ENCODE peak calls at places on chromosomes 5 and 9, in ten cellular contexts. D is kidney glomerular epithelial cell; Q is endothelial cell; C is NCI-H460; K is bronchial epithelial cell; I is stimulated activated CD4-positive, alpha-beta T cell treated with anti-CD3 and anti-CD28 coated beads, Interleukin-1b, Interleukin-23, amount 100 ng/mL, for 4 hours; H is OCI-M1; A is activated CD8-positive, alpha-beta memory T cell treated with anti-CD3 and anti-CD28 coated beads, Interleukin-2, amount 50 U/mL, for 4 hours; N is head of caudate nucleus; V is naive thymus-derived CD8-positive, alpha-beta T cell. Z is an unnamed sample.

GRCh38 chr5:109299557-109299956 is 110.2 kb downstream of the PJA2 start:
- DNase-seq in D (no peak), I (no peak), Q (no peak), A (no peak), C (no peak), K (no peak), H (no peak), V (no peak), N (no peak), Z (no peak)

GRCh38 chr5:135477594-135477993 is 25.4 kb upstream of the TIFAB start:
- DNase-seq in H (peak; percentile 53), I (no peak), N (no peak), V (no peak), K (no peak), A (no peak), C (no peak), Q (no peak), D (no peak), Z (no peak)

GRCh38 chr5:112787261-112787660 is 49.6 kb downstream of the APC start:
- DNase-seq in V (no peak), K (peak; percentile 41), H (no peak), A (no peak), N (no peak), I (no peak), Q (no peak), C (no peak), D (no peak), Z (no peak)

GRCh38 chr5:180208435-180209081 is 453 bp downstream of the RASGEF1C start:
- DNase-seq in V (no peak), N (no peak), K (no peak), H (peak; percentile 34), A (no peak), Q (no peak), I (no peak), C (no peak), D (no peak), Z (no peak)

GRCh38 chr5:19903611-19904010 is 84.4 kb downstream of the CDH18 start:
- DNase-seq in C (no peak), I (no peak), D (no peak), A (no peak), V (no peak), N (no peak), K (peak; percentile 39), Q (no peak), H (no peak), Z (no peak)

GRCh38 chr5:17436345-17436744 is 61.7 kb upstream of the TAF11L2 start:
- DNase-seq in D (no peak), V (no peak), H (no peak), I (no peak), N (no peak), C (no peak), Q (no peak), K (no peak), A (no peak), Z (no peak)

GRCh38 chr5:103452666-103453065 is 109.9 kb downstream of the NUDT12 start:
- DNase-seq in C (no peak), K (no peak), V (no peak), A (no peak), Q (no peak), I (no peak), H (no peak), D (peak; percentile 22), N (no peak), Z (no peak)

GRCh38 chr5:57711946-57712345 is 229.3 kb upstream of the ACTBL2 start:
- DNase-seq in H (no peak), Q (no peak), D (no peak), V (no peak), C (no peak), K (no peak), A (no peak), I (no peak), N (no peak), Z (no peak)

GRCh38 chr5:176820937-176821336 is 10.6 kb downstream of the UNC5A start:
- DNase-seq in V (no peak), I (no peak), D (no peak), C (no peak), Q (no peak), A (no peak), H (no peak), K (peak; percentile 32), N (no peak), Z (no peak)

GRCh38 chr5:98031926-98032325 is 741.5 kb upstream of the RGMB start:
- DNase-seq in A (no peak), Q (no peak), H (no peak), C (no peak), I (no peak), D (no peak), V (no peak), N (no peak), K (peak; percentile 9), Z (no peak)

GRCh38 chr5:3155029-3155428 is 403.6 kb upstream of the IRX2 start:
- DNase-seq in Q (no peak), K (no peak), C (no peak), V (no peak), H (no peak), I (no peak), A (no peak), D (no peak), N (no peak), Z (no peak)

GRCh38 chr9:72980600-72981265 is 27.9 kb upstream of the ALDH1A1 start:
- DNase-seq in I (no peak), N (no peak), Q (no peak), V (no peak), A (no peak), H (no peak), C (no peak), K (no peak), D (no peak), Z (no peak)

GRCh38 chr9:111632051-111632450 is 917 bp downstream of the DNAJC25 start:
- DNase-seq in I (no peak), Q (no peak), N (no peak), H (peak; percentile 28), C (peak; percentile 16), K (peak; percentile 15), V (no peak), A (no peak), D (no peak), Z (no peak)

GRCh38 chr5:102216559-102217157 is 79.4 kb downstream of the SLCO4C1 start:
- DNase-seq in D (no peak), Q (no peak), C (no peak), I (no peak), N (no peak), V (no peak), H (no peak), A (no peak), K (no peak), Z (no peak)

GRCh38 chr9:91896513-91897121 is 53.4 kb downstream of the ROR2 start:
- DNase-seq in C (no peak), V (no peak), H (no peak), N (no peak), D (peak; percentile 70), I (no peak), K (no peak), Q (no peak), A (no peak), Z (no peak)

GRCh38 chr5:3601929-3602712 is 6.5 kb downstream of the IRX1 start:
- DNase-seq in V (no peak), N (no peak), I (no peak), A (no peak), C (no peak), D (no peak), K (no peak), Q (no peak), H (no peak), Z (no peak)

Z was measured in progenitor cell of endocrine pancreas.